ENCODE peak calls at places on chromosomes 2 and 18, in eight cellular contexts. D is progenitor cell of endocrine pancreas, T is colonic mucosa, S is kidney, Q is adrenal gland, O is cardiac fibroblast, M is mucosa of descending colon, X is AG04450. Z is an unnamed sample.

GRCh38 chr2:23637011-23637778 is 252.2 kb downstream of the KLHL29 start:
- DNase-seq in D (no peak), T (no peak), S (no peak), Q (no peak), O (peak; percentile 74), M (peak; percentile 8), X (no peak), Z (no peak)

GRCh38 chr2:173249661-173250641 is 104.7 kb upstream of the CDCA7 start:
- DNase-seq in D (no peak), T (no peak), S (no peak), Q (no peak), O (no peak), M (no peak), X (no peak), Z (no peak)

GRCh38 chr2:167128130-167128529 is 239.8 kb downstream of the XIRP2 start:
- DNase-seq in D (no peak), T (no peak), S (no peak), Q (no peak), O (no peak), M (no peak), X (no peak), Z (no peak)

GRCh38 chr2:135951071-135951583 is 34.3 kb downstream of the DARS1 start:
- DNase-seq in D (no peak), T (no peak), S (no peak), Q (no peak), O (no peak), M (no peak), X (no peak), Z (no peak)

GRCh38 chr2:199757466-199757865 is 93.5 kb downstream of the FTCDNL1 start:
- DNase-seq in D (no peak), T (peak; percentile 32), S (no peak), Q (peak; percentile 45), O (no peak), M (no peak), X (no peak), Z (no peak)

GRCh38 chr2:175518206-175518605 is 336.7 kb upstream of the ATP5MC3 start:
- DNase-seq in D (no peak), T (no peak), S (no peak), Q (no peak), O (no peak), M (no peak), X (no peak), Z (no peak)

GRCh38 chr2:96203130-96204028 is 5.2 kb downstream of the STARD7 start:
- DNase-seq in D (no peak), T (no peak), S (no peak), Q (no peak), O (no peak), M (no peak), X (no peak), Z (no peak)

GRCh38 chr2:36277146-36277808 is 78.3 kb upstream of the CRIM1 start:
- DNase-seq in D (no peak), T (no peak), S (no peak), Q (no peak), O (peak; percentile 94), M (no peak), X (peak; percentile 77), Z (no peak)

GRCh38 chr2:172869861-172870260 is 134.2 kb downstream of the RAPGEF4 start:
- DNase-seq in D (no peak), T (no peak), S (no peak), Q (no peak), O (no peak), M (no peak), X (no peak), Z (no peak)

GRCh38 chr2:71454221-71455010 is 1.1 kb downstream of the DYSF start:
- DNase-seq in D (no peak), T (no peak), S (no peak), Q (no peak), O (no peak), M (no peak), X (no peak), Z (no peak)

GRCh38 chr2:24382363-24383021 is 22.2 kb upstream of the ITSN2 start:
- DNase-seq in D (peak; percentile 26), T (peak; percentile 68), S (no peak), Q (peak; percentile 58), O (peak; percentile 77), M (no peak), X (peak; percentile 24), Z (no peak)

GRCh38 chr2:66578067-66578852 is 143.3 kb downstream of the MEIS1 start:
- DNase-seq in D (no peak), T (no peak), S (peak; percentile 62), Q (peak; percentile 72), O (no peak), M (peak; percentile 58), X (no peak), Z (no peak)

GRCh38 chr2:51649366-51649765 is 617.4 kb upstream of the NRXN1 start:
- DNase-seq in D (no peak), T (no peak), S (no peak), Q (no peak), O (no peak), M (no peak), X (no peak), Z (no peak)

GRCh38 chr2:46364797-46365457 is 67.7 kb downstream of the EPAS1 start:
- DNase-seq in D (no peak), T (peak; percentile 57), S (no peak), Q (peak; percentile 28), O (peak; percentile 85), M (no peak), X (peak; percentile 20), Z (no peak)

GRCh38 chr2:20722592-20722991 is 55.6 kb downstream of the GDF7 start:
- DNase-seq in D (no peak), T (no peak), S (no peak), Q (no peak), O (no peak), M (no peak), X (no peak), Z (no peak)

GRCh38 chr2:106789185-106789584 is 96.8 kb downstream of the ST6GAL2 start:
- DNase-seq in D (no peak), T (no peak), S (no peak), Q (no peak), O (peak; percentile 12), M (no peak), X (no peak), Z (no peak)

GRCh38 chr2:127228102-127228501 is 8.0 kb upstream of the CYP27C1 start:
- DNase-seq in D (no peak), T (no peak), S (no peak), Q (no peak), O (peak; percentile 22), M (no peak), X (no peak), Z (no peak)

GRCh38 chr2:26018184-26018716 is 15.6 kb upstream of the RAB10 start:
- DNase-seq in D (no peak), T (peak; percentile 90), S (peak; percentile 93), Q (peak; percentile 96), O (peak; percentile 91), M (peak; percentile 87), X (peak; percentile 59), Z (no peak)
- TF ChIP-seq CTCF in D (no peak), T (no peak), S (no peak), Q (no peak), O (no peak), M (no peak), X (no peak), Z (no peak)

GRCh38 chr2:48946444-48947048 is 191.0 kb upstream of the LHCGR start:
- DNase-seq in D (no peak), T (peak; percentile 39), S (no peak), Q (peak; percentile 35), O (peak; percentile 60), M (no peak), X (peak; percentile 21), Z (no peak)
- TF ChIP-seq CTCF in D (peak; percentile 96), T (peak; percentile 97), S (peak; percentile 94), Q (peak; percentile 83), O (peak; percentile 74), M (peak; percentile 79), X (peak; percentile 81), Z (peak; percentile 97)

DNA sequence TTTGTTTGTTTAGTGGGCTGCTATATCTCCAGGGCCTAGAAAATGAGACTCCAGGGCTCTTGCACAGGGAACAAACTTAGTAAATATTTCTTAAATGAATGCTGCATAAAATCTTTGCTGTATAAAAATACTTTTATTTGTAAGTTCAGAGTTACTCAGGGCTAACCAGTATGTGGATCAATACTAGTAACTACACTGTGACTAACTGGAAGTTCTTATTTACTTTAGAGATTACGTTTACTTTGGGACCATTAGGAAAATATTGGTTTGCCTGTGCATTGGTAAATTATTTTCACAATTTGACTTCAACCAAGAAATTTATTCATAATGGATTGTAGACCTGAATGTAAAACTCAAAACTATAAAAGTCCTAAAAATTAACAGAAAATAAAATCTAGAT is 575.5 kb downstream of the RNF144A start:
- DNase-seq in D (no peak), T (no peak), S (no peak), Q (no peak), O (no peak), M (no peak), X (no peak), Z (no peak)
- TF ChIP-seq CTCF in D (no peak), T (no peak), S (no peak), Q (no peak), O (no peak), M (no peak), X (no peak), Z (no peak)

GRCh38 chr2:190119948-190120347 is 57.4 kb upstream of the MSTN start:
- DNase-seq in D (no peak), T (no peak), S (no peak), Q (no peak), O (peak; percentile 27), M (no peak), X (no peak), Z (no peak)

GRCh38 chr2:190119257-190119656 is 56.7 kb upstream of the MSTN start:
- DNase-seq in D (peak; percentile 11), T (no peak), S (no peak), Q (peak; percentile 22), O (no peak), M (no peak), X (no peak), Z (no peak)

GRCh38 chr2:190123956-190124355 is 61.4 kb upstream of the MSTN start:
- DNase-seq in D (no peak), T (no peak), S (no peak), Q (no peak), O (peak; percentile 85), M (no peak), X (peak; percentile 44), Z (no peak)

GRCh38 chr2:190117305-190117704 is 54.8 kb upstream of the MSTN start:
- DNase-seq in D (no peak), T (no peak), S (no peak), Q (no peak), O (no peak), M (no peak), X (no peak), Z (no peak)

GRCh38 chr2:190121971-190122370 is 59.4 kb upstream of the MSTN start:
- DNase-seq in D (no peak), T (no peak), S (no peak), Q (no peak), O (peak; percentile 43), M (no peak), X (no peak), Z (no peak)
- TF ChIP-seq CTCF in D (peak; percentile 50), T (no peak), S (peak; percentile 18), Q (peak; percentile 31), O (peak; percentile 42), M (no peak), X (peak; percentile 55), Z (peak; percentile 79)

DNA sequence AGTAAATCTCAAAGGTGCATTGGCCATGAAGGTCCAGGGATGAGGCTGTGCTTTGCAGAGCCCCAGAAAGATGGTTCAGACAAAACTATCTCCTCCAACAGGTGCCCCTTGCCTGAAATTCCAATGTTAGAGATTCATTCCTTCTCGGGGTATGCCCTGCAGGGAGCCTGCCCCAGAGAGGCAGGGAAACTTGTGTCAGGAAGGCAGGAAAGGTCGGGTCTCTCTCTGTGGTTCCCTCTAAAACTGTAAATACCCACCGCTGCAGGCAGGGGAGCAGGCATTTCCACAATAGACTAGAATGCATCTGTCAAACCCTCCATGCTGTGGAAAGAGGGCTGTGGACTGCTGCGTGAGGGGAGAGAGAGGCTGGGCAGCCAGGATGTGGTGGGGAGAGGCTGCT is 207.8 kb upstream of the SMAD2 start:
- DNase-seq in D (no peak), T (no peak), S (no peak), Q (no peak), O (no peak), M (no peak), X (no peak), Z (no peak)
- TF ChIP-seq CTCF in D (peak; percentile 14), T (no peak), S (no peak), Q (no peak), O (no peak), M (no peak), X (no peak), Z (peak; percentile 10)